ENCODE peak calls at places on chromosomes 4 and X, in four cellular contexts. P is CD8-positive, alpha-beta memory T cell; C is hepatocyte; W is cardiac muscle cell. K is an unnamed sample.

GRCh38 chr4:46844325-46844917 is 64.6 kb downstream of the COX7B2 start:
- DNase-seq in W (peak; percentile 81), P (peak; percentile 25), C (peak; percentile 83), K (no peak)

GRCh38 chrX:119757979-119758681 is at the start of gene SOWAHD:
- DNase-seq in W (peak; percentile 42), C (peak; percentile 72), P (peak; percentile 31), K (no peak)

GRCh38 chrX:99301990-99302389 is 1108.1 kb downstream of the PCDH19 start:
- DNase-seq in W (peak; percentile 59), C (peak; percentile 22), P (no peak), K (no peak)

GRCh38 chrX:41022579-41022978 is 62.7 kb upstream of the USP9X start:
- DNase-seq in C (no peak), W (no peak), P (no peak), K (peak; percentile 16)

GRCh38 chr4:124685851-124686250 is 26.7 kb downstream of the ANKRD50 start:
- DNase-seq in P (no peak), W (no peak), C (no peak), K (no peak)

GRCh38 chrX:20265221-20265725 is 1.4 kb downstream of the RPS6KA3 start:
- DNase-seq in P (peak; percentile 49), C (peak; percentile 74), W (peak; percentile 46), K (no peak)

GRCh38 chr4:150493846-150494245 is 88.1 kb upstream of the MAB21L2 start:
- DNase-seq in P (no peak), C (no peak), W (no peak), K (no peak)

GRCh38 chrX:152993933-152994332 is at the start of gene PNMA5:
- DNase-seq in P (no peak), C (no peak), W (no peak), K (no peak)

GRCh38 chrX:51487960-51488267 is 8.5 kb downstream of the NUDT11 start:
- DNase-seq in C (no peak), W (no peak), P (no peak), K (no peak)

DNA sequence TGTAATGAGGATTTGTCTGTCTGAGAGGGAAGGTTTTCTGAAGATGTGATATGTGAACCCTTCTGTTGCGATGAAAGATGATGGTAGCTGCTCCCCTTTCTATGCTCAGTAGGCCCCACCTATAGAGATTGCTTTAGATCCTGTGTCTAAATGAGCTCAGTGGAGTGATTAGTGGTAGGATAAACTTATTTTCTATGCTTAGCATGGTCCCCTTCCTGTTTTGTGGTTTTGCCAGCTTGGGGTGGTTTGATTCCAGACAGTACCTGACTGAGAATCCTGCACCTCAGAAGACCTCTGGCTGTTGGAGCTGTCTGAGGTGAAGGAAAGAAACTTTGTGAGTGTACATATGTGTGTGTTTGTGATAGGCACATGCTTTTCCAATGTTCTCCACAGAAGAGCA is 17.7 kb downstream of the MSN start:
- DNase-seq in W (no peak), P (no peak), C (no peak), K (no peak)
- H3K27ac ChIP-seq in W (no peak overlapping the region), P (no peak overlapping the region), C (no peak overlapping the region), K (peak overlapping the region; percentile 84)

GRCh38 chrX:16714504-16714903 is 2.0 kb upstream of the CTPS2 start:
- DNase-seq in W (no peak), P (no peak), C (no peak), K (no peak)

GRCh38 chrX:16711219-16712115 is 1.0 kb downstream of the CTPS2 start:
- DNase-seq in W (peak; percentile 51), C (peak; percentile 23), P (no peak), K (no peak)

GRCh38 chrX:16708016-16708415 is 4.5 kb downstream of the CTPS2 start:
- DNase-seq in C (no peak), P (no peak), W (no peak), K (no peak)

GRCh38 chrX:16712116-16712824 is at the start of gene CTPS2:
- DNase-seq in W (peak; percentile 78), C (peak; percentile 89), P (peak; percentile 51), K (no peak)

DNA sequence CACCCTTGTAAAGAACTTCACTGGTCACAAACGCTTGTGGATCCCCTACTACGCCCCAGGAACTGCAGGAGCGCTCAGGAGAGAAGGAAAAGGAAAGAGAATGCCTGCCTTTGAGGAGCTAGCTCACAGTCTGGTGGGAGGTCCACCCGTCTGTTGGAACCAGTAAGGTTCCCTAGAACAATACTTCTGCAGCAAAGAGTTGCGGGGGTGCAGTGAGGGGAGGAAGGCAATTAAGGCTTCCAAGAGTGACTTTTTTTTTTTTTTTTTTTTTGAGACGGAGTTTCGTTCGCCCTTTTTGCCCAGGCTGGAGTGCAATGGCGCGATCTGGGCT is 321 bp upstream of the CTPS2 start:
- DNase-seq in C (no peak), W (no peak), P (no peak), K (no peak)
- H3K27ac ChIP-seq in C (peak overlapping the region; percentile 87), W (peak overlapping the region; percentile 71), P (peak overlapping the region; percentile 57), K (peak overlapping the region; percentile 24)

GRCh38 chr4:78551420-78552351 is at the start of gene ANXA3:
- DNase-seq in P (no peak), W (peak; percentile 56), C (peak; percentile 85), K (no peak)
- H3K27ac ChIP-seq in P (no peak within 1 kb of the TSS), W (peak within 1 kb of the TSS; percentile 70), C (peak within 1 kb of the TSS; percentile 99), K (peak within 1 kb of the TSS; percentile 100)

DNA sequence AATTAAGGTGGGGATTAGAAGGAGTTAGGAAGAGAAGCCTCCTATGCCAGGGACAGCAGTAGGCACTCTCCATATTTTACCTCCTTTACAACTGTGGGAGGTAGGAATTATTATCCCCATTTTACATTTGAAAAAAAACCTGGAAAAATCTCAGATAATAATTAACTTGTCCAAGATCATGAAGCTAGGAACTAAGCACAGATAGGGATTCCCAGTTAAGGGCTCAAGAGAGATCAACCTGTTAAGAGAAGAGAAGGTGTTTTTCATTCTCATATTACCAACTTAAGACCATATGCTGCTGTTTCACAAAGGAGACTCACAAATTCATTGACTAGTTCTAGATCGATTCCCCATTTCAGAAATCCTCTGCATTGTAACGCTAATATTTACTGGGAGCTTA is 16.1 kb upstream of the FAM47E start:
- DNase-seq in C (no peak), W (no peak), P (no peak), K (no peak)
- H3K27ac ChIP-seq in C (peak overlapping the region; percentile 90), W (no peak overlapping the region), P (no peak overlapping the region), K (peak overlapping the region; percentile 80)

GRCh38 chr4:173024203-173024602 is 144.4 kb upstream of the GALNT7 start:
- DNase-seq in P (no peak), W (no peak), C (no peak), K (no peak)

DNA sequence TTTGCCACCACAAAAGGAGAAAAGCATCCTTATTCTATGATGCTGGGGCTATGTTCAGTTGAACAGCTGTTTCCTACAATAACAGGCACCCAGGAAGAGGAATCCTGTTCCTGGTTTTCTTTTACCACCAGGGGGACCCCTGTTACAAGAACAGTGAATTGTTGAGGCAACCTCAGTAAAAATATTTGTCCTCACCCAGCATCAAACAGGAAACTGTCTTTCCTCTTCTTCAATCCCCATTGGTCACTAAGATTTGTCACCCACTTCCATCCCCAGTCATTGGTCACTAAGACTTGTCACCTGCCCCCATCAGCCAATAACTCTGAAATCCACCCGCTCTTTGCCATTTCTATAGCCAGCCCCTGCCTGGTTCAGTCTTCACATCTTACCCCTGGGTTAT is 143.5 kb upstream of the GALNT7 start:
- DNase-seq in P (peak; percentile 26), C (peak; percentile 84), W (peak; percentile 80), K (no peak)
- H3K27ac ChIP-seq in P (no peak overlapping the region), C (no peak overlapping the region), W (no peak overlapping the region), K (no peak overlapping the region)

GRCh38 chr4:145639281-145639680 is 20.1 kb downstream of the MMAA start:
- DNase-seq in W (no peak), P (no peak), C (no peak), K (no peak)

GRCh38 chr4:145643295-145643694 is 24.1 kb downstream of the MMAA start:
- DNase-seq in P (no peak), W (no peak), C (no peak), K (no peak)
- H3K27ac ChIP-seq in P (no peak overlapping the region), W (no peak overlapping the region), C (no peak overlapping the region), K (no peak overlapping the region)